ENCODE peak calls at places on chromosome 17, in four cellular contexts. One of them, this sample, is unnamed.
A peak's percentile ranks its signal among the peaks of the same experiment; 100 is the strongest.

GRCh38 chr17:36592316-36592710 is 634 bp downstream of the DHRS11 start:
- DNase-seq in ascending aorta: no peak
- DNase-seq in Karpas-422: peak; percentile 63
- DNase-seq in SK-N-SH: peak; percentile 71
- DNase-seq in this sample: no peak

GRCh38 chr17:32609085-32609484 is 122.3 kb downstream of the CDK5R1 start:
- DNase-seq in Karpas-422: peak; percentile 87
- DNase-seq in SK-N-SH: peak; percentile 50
- DNase-seq in ascending aorta: no peak
- DNase-seq in this sample: peak; percentile 71

GRCh38 chr17:67027031-67027628 is 17.2 kb upstream of the CACNG1 start:
- DNase-seq in ascending aorta: no peak
- DNase-seq in Karpas-422: no peak
- DNase-seq in SK-N-SH: no peak
- DNase-seq in this sample: no peak

GRCh38 chr17:17921192-17922082 is 50.8 kb downstream of the TOM1L2 start:
- DNase-seq in Karpas-422: no peak
- DNase-seq in SK-N-SH: no peak
- DNase-seq in ascending aorta: no peak
- DNase-seq in this sample: no peak

GRCh38 chr17:42325026-42325425 is 36.7 kb downstream of the STAT5A start:
- DNase-seq in SK-N-SH: no peak
- DNase-seq in Karpas-422: peak; percentile 19
- DNase-seq in ascending aorta: peak; percentile 33
- DNase-seq in this sample: no peak

GRCh38 chr17:83064732-83065659 is 14.4 kb upstream of the METRNL start:
- DNase-seq in SK-N-SH: no peak
- DNase-seq in Karpas-422: no peak
- DNase-seq in ascending aorta: no peak
- DNase-seq in this sample: no peak

GRCh38 chr17:73232587-73233373 is 28.9 kb downstream of the CPSF4L start:
- DNase-seq in ascending aorta: no peak
- DNase-seq in Karpas-422: peak; percentile 76
- DNase-seq in SK-N-SH: no peak
- DNase-seq in this sample: no peak

GRCh38 chr17:50221500-50222480 is 20.4 kb upstream of the COL1A1 start:
- DNase-seq in Karpas-422: no peak
- DNase-seq in SK-N-SH: no peak
- DNase-seq in ascending aorta: peak; percentile 66
- DNase-seq in this sample: peak; percentile 18

GRCh38 chr17:62322313-62322712 is 58.0 kb upstream of the EFCAB3 start:
- DNase-seq in ascending aorta: no peak
- DNase-seq in SK-N-SH: no peak
- DNase-seq in Karpas-422: no peak
- DNase-seq in this sample: no peak

GRCh38 chr17:78130439-78131101 is at the start of gene TMC8:
- DNase-seq in SK-N-SH: peak; percentile 56
- DNase-seq in Karpas-422: peak; percentile 95
- DNase-seq in ascending aorta: no peak
- DNase-seq in this sample: peak; percentile 76

GRCh38 chr17:6936370-6937028 is 59.4 kb upstream of the ALOX12 start:
- DNase-seq in Karpas-422: peak; percentile 86
- DNase-seq in SK-N-SH: peak; percentile 33
- DNase-seq in ascending aorta: no peak
- DNase-seq in this sample: no peak

GRCh38 chr17:44794699-44795413 is 35.2 kb downstream of the GJC1 start:
- DNase-seq in Karpas-422: no peak
- DNase-seq in ascending aorta: no peak
- DNase-seq in SK-N-SH: no peak
- DNase-seq in this sample: no peak

GRCh38 chr17:2053380-2054261 is 1.3 kb upstream of the HIC1 start:
- DNase-seq in Karpas-422: peak; percentile 92
- DNase-seq in ascending aorta: no peak
- DNase-seq in SK-N-SH: peak; percentile 68
- DNase-seq in this sample: peak; percentile 80

GRCh38 chr17:2688351-2689342 is 22.9 kb downstream of the CLUH start:
- DNase-seq in Karpas-422: peak; percentile 68
- DNase-seq in SK-N-SH: peak; percentile 29
- DNase-seq in ascending aorta: no peak
- DNase-seq in this sample: no peak

DNA sequence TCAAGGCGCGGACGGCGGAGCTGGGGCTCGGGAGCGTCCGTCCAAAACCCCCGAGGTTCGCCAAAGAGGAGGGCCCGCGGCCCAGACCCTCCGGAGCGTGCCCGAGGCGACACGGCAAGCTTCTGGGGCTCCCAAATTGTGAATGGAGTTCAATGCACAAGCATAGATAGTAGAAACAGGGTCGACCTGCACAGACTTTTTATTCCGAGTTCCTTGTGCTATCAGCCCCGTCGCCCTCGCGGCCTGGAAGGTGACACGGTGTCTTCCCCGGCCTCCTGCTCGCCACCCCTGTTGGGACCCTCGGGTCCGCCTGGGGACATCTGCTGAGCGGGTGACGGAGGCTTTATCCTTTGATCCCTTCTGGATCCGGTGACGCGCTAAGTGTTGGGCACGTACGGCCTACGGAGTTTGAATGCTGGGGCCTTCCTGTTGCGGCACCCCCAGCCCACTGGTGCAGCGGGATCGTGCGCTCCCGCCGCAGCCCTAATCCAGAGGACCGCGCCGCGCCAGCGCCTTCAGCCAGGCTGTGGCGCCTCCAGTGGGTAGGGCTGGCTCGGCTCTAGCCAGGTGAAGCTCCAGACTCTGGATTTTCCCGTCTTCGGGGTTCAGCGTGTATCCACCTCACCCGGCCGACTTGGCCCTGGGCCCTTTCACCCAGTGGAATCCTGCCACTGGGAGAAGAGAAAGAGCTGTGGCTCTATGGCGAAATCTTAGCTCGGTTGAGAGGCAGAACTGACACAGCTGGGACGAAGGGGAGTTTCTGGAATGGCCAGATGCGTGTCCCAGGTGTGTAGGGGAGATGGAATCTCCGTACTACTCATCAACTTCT is 17.0 kb upstream of the NTN1 start:
- DNase-seq in ascending aorta: no peak
- DNase-seq in SK-N-SH: no peak
- DNase-seq in Karpas-422: no peak
- DNase-seq in this sample: no peak
- H3K27me3 ChIP-seq in ascending aorta: no peaks in the 10 kb centered on the region
- H3K27me3 ChIP-seq in SK-N-SH: peaks cover 30% of the 10 kb centered on the region
- H3K27me3 ChIP-seq in Karpas-422: no peaks in the 10 kb centered on the region
- H3K27me3 ChIP-seq in this sample: peaks cover 40% of the 10 kb centered on the region

DNA sequence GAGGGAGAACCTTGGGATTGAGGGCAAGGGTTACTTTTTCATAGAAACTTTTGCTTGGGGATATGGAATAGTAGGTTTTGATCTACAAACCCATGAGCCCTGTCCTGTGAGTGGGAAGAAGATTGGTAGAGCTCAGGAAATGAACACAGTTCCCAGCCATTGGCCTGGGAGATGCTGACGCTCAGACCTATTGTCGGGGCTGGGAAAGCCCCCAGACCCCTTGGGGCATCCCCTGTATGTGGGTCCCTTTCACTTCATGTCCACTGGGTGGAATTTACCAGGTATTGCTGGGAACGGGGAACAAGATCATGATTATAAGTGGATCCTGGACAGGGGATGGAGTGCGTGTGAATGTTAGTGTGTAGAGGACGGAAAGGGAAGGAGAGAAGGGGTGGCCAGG is 19.0 kb downstream of the MSI2 start:
- DNase-seq in Karpas-422: no peak
- DNase-seq in ascending aorta: no peak
- DNase-seq in SK-N-SH: no peak
- DNase-seq in this sample: no peak
- H3K4me3 ChIP-seq in Karpas-422: no peak overlapping the region
- H3K4me3 ChIP-seq in ascending aorta: no peak overlapping the region
- H3K4me3 ChIP-seq in SK-N-SH: no peak overlapping the region
- H3K4me3 ChIP-seq in this sample: no peak overlapping the region

GRCh38 chr17:70901870-70902269 is 732.5 kb downstream of the KCNJ2 start:
- DNase-seq in SK-N-SH: no peak
- DNase-seq in Karpas-422: peak; percentile 48
- DNase-seq in ascending aorta: no peak
- DNase-seq in this sample: no peak

GRCh38 chr17:70891301-70891700 is 722.0 kb downstream of the KCNJ2 start:
- DNase-seq in ascending aorta: no peak
- DNase-seq in Karpas-422: no peak
- DNase-seq in SK-N-SH: no peak
- DNase-seq in this sample: no peak

GRCh38 chr17:70892527-70892926 is 723.2 kb downstream of the KCNJ2 start:
- DNase-seq in SK-N-SH: no peak
- DNase-seq in ascending aorta: no peak
- DNase-seq in Karpas-422: no peak
- DNase-seq in this sample: no peak

GRCh38 chr17:70896843-70897242 is 727.5 kb downstream of the KCNJ2 start:
- DNase-seq in SK-N-SH: no peak
- DNase-seq in ascending aorta: no peak
- DNase-seq in Karpas-422: no peak
- DNase-seq in this sample: no peak
- H3K27ac ChIP-seq in SK-N-SH: no peak overlapping the region
- H3K27ac ChIP-seq in ascending aorta: no peak overlapping the region
- H3K27ac ChIP-seq in Karpas-422: no peak overlapping the region
- H3K27ac ChIP-seq in this sample: no peak overlapping the region

GRCh38 chr17:39611441-39612112 is 3.9 kb upstream of the NEUROD2 start:
- DNase-seq in SK-N-SH: no peak
- DNase-seq in Karpas-422: no peak
- DNase-seq in ascending aorta: no peak
- DNase-seq in this sample: no peak

GRCh38 chr17:39612291-39612894 is 4.7 kb upstream of the NEUROD2 start:
- DNase-seq in ascending aorta: no peak
- DNase-seq in SK-N-SH: no peak
- DNase-seq in Karpas-422: no peak
- DNase-seq in this sample: no peak

GRCh38 chr17:39615434-39615833 is 7.7 kb upstream of the NEUROD2 start:
- DNase-seq in Karpas-422: no peak
- DNase-seq in SK-N-SH: no peak
- DNase-seq in ascending aorta: no peak
- DNase-seq in this sample: no peak

GRCh38 chr17:39614545-39615157 is 6.9 kb upstream of the NEUROD2 start:
- DNase-seq in SK-N-SH: no peak
- DNase-seq in Karpas-422: no peak
- DNase-seq in ascending aorta: no peak
- DNase-seq in this sample: no peak

DNA sequence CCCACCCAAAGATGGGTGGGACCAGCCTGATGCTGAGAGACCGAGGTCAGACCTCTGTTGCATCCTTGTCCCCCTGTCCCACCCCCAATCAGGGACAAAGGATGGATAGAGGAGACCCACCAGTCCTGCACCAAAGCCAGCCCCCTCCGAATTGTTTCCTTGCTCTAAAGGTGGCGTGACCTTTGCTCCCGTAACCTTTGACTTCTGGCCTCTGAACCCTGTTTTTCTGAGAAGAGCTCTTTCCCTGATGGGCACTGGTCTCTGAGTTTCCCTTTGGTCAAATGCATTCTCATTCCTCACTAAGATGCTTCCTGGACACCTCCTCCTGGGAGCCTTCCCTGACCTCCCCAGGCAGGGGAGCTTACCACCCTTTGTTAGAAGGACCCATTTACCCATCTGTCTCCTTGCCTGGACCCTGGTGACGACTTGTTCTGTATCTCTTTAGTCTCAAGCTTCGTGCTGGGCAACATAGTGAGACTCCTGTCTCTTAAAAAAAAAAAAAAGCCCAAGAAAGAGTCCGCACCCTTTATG is 5.3 kb upstream of the NEUROD2 start:
- DNase-seq in ascending aorta: no peak
- DNase-seq in Karpas-422: no peak
- DNase-seq in SK-N-SH: no peak
- DNase-seq in this sample: no peak
- H3K27me3 ChIP-seq in ascending aorta: peaks cover 9% of the 10 kb centered on the region
- H3K27me3 ChIP-seq in Karpas-422: no peaks in the 10 kb centered on the region
- H3K27me3 ChIP-seq in SK-N-SH: peaks cover 33% of the 10 kb centered on the region
- H3K27me3 ChIP-seq in this sample: peaks cover 9% of the 10 kb centered on the region

DNA sequence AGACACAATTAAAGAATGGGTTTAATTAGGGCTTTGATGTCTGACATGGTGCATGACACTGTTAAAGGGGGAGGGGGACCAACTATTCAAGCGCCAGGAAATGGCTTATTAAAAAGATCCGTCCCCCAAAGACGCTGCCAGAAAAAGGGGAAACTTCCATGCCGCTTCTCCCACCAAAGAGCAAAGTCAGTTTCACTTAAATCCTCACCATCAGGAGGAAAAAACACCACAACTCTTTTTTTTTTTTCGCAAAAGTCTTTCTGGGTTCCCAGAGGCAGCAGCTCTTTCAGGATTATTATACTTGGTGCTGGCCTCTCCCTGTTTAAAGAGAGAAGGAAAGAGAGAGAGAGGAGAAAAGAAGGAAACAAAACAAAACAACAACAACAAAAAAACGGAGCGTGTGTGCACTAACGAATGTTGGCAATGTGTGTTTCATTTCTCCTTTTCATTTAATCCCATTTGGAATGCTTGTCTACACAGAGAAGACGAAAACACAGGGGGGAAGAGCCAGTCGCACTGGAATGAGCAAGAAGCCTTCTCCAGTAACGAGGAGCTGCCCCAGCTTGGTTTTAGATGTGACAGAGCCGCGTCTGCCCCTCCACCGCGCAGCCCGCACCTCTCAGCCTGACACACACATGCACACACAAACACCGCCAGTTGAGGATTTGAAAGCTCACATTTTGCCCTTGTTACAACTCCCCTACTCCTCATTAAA is 32.6 kb upstream of the AXIN2 start:
- DNase-seq in ascending aorta: no peak
- DNase-seq in SK-N-SH: no peak
- DNase-seq in Karpas-422: no peak
- DNase-seq in this sample: no peak
- H3K4me3 ChIP-seq in ascending aorta: no peak overlapping the region
- H3K4me3 ChIP-seq in SK-N-SH: no peak overlapping the region
- H3K4me3 ChIP-seq in Karpas-422: no peak overlapping the region
- H3K4me3 ChIP-seq in this sample: peak overlapping the region; percentile 34

This sample was measured in CD4-positive, CD25-positive, alpha-beta regulatory T cell.